ENCODE peak calls at places on chromosomes 7 and 10, in four cellular contexts. One of them, this sample, is unnamed.

GRCh38 chr10:10785627-10786333 is 231.9 kb upstream of the CELF2 start:
- DNase-seq in left lobe of liver: no peak
- DNase-seq in NCI-H187: no peak
- DNase-seq in KG1: no peak
- DNase-seq in this sample: no peak

GRCh38 chr10:62058476-62058875 is 157.0 kb downstream of the ARID5B start:
- DNase-seq in left lobe of liver: no peak
- DNase-seq in NCI-H187: no peak
- DNase-seq in KG1: no peak
- DNase-seq in this sample: no peak

GRCh38 chr10:11610855-11611247 is 599 bp downstream of the USP6NL start:
- DNase-seq in left lobe of liver: peak
- DNase-seq in NCI-H187: no peak
- DNase-seq in KG1: no peak
- DNase-seq in this sample: no peak

GRCh38 chr7:106347229-106347833 is 62.5 kb upstream of the NAMPT start:
- DNase-seq in left lobe of liver: no peak
- DNase-seq in NCI-H187: no peak
- DNase-seq in KG1: no peak
- DNase-seq in this sample: no peak

GRCh38 chr10:109914966-109915365 is 8.3 kb downstream of the XPNPEP1 start:
- DNase-seq in left lobe of liver: no peak
- DNase-seq in NCI-H187: no peak
- DNase-seq in KG1: peak
- DNase-seq in this sample: no peak

GRCh38 chr7:15686209-15686956 is at the start of gene MEOX2:
- DNase-seq in left lobe of liver: peak
- DNase-seq in NCI-H187: no peak
- DNase-seq in KG1: no peak
- DNase-seq in this sample: no peak

GRCh38 chr7:121803041-121803440 is 69.9 kb upstream of the PTPRZ1 start:
- DNase-seq in left lobe of liver: no peak
- DNase-seq in NCI-H187: no peak
- DNase-seq in KG1: no peak
- DNase-seq in this sample: no peak

GRCh38 chr7:17802056-17802455 is 138.2 kb downstream of the SNX13 start:
- DNase-seq in left lobe of liver: no peak
- DNase-seq in NCI-H187: no peak
- DNase-seq in KG1: no peak
- DNase-seq in this sample: no peak

GRCh38 chr10:5462841-5463293 is 36.5 kb downstream of the CALML5 start:
- DNase-seq in left lobe of liver: no peak
- DNase-seq in NCI-H187: no peak
- DNase-seq in KG1: no peak
- DNase-seq in this sample: no peak

GRCh38 chr10:110260746-110261477 is 43.8 kb downstream of the SMNDC1 start:
- DNase-seq in left lobe of liver: no peak
- DNase-seq in NCI-H187: no peak
- DNase-seq in KG1: no peak
- DNase-seq in this sample: no peak

GRCh38 chr7:47852330-47853245 is 95.7 kb downstream of the PKD1L1 start:
- DNase-seq in left lobe of liver: no peak
- DNase-seq in NCI-H187: no peak
- DNase-seq in KG1: no peak
- DNase-seq in this sample: no peak

GRCh38 chr10:123156091-123156490 is 1.9 kb downstream of the BUB3 start:
- DNase-seq in left lobe of liver: no peak
- DNase-seq in NCI-H187: no peak
- DNase-seq in KG1: no peak
- DNase-seq in this sample: no peak

GRCh38 chr10:101682172-101682825 is 12.7 kb downstream of the FBXW4 start:
- DNase-seq in left lobe of liver: no peak
- DNase-seq in NCI-H187: no peak
- DNase-seq in KG1: no peak
- DNase-seq in this sample: no peak

GRCh38 chr10:74898201-74898976 is 72.0 kb downstream of the KAT6B start:
- DNase-seq in left lobe of liver: no peak
- DNase-seq in NCI-H187: no peak
- DNase-seq in KG1: no peak
- DNase-seq in this sample: no peak

GRCh38 chr10:114632869-114633715 is 25.0 kb downstream of the ABLIM1 start:
- DNase-seq in left lobe of liver: peak
- DNase-seq in NCI-H187: no peak
- DNase-seq in KG1: no peak
- DNase-seq in this sample: no peak

GRCh38 chr7:147400926-147401325 is 1189.6 kb upstream of the C7orf33 start:
- DNase-seq in left lobe of liver: no peak
- DNase-seq in NCI-H187: no peak
- DNase-seq in KG1: no peak
- DNase-seq in this sample: no peak

GRCh38 chr7:134527979-134528371 is 608 bp downstream of the AKR1B10 start:
- DNase-seq in left lobe of liver: no peak
- DNase-seq in NCI-H187: peak
- DNase-seq in KG1: no peak
- DNase-seq in this sample: peak

GRCh38 chr7:79461660-79462059 is 8.2 kb upstream of the MAGI2 start:
- DNase-seq in left lobe of liver: no peak
- DNase-seq in NCI-H187: no peak
- DNase-seq in KG1: no peak
- DNase-seq in this sample: no peak

GRCh38 chr10:89086801-89087513 is 96.4 kb downstream of the FAS start:
- DNase-seq in left lobe of liver: no peak
- DNase-seq in NCI-H187: no peak
- DNase-seq in KG1: no peak
- DNase-seq in this sample: no peak

GRCh38 chr10:3435671-3436070 is 263.1 kb upstream of the PITRM1 start:
- DNase-seq in left lobe of liver: no peak
- DNase-seq in NCI-H187: no peak
- DNase-seq in KG1: no peak
- DNase-seq in this sample: no peak

GRCh38 chr7:139671967-139672366 is 105.8 kb downstream of the HIPK2 start:
- DNase-seq in left lobe of liver: no peak
- DNase-seq in NCI-H187: no peak
- DNase-seq in KG1: no peak
- DNase-seq in this sample: no peak

GRCh38 chr7:8214162-8214897 is 47.6 kb downstream of the ICA1 start:
- DNase-seq in left lobe of liver: no peak
- DNase-seq in NCI-H187: no peak
- DNase-seq in KG1: no peak
- DNase-seq in this sample: no peak

GRCh38 chr7:1894313-1894900 is 224.3 kb downstream of the ELFN1 start:
- DNase-seq in left lobe of liver: no peak
- DNase-seq in NCI-H187: no peak
- DNase-seq in KG1: no peak
- DNase-seq in this sample: no peak

GRCh38 chr7:36794689-36795088 is 70.4 kb upstream of the AOAH start:
- DNase-seq in left lobe of liver: no peak
- DNase-seq in NCI-H187: no peak
- DNase-seq in KG1: no peak
- DNase-seq in this sample: no peak

GRCh38 chr10:51214207-51214896 is 140.1 kb downstream of the PRKG1 start:
- DNase-seq in left lobe of liver: no peak
- DNase-seq in NCI-H187: no peak
- DNase-seq in KG1: no peak
- DNase-seq in this sample: no peak

GRCh38 chr7:133709036-133709880 is 417.9 kb upstream of the LRGUK start:
- DNase-seq in left lobe of liver: no peak
- DNase-seq in NCI-H187: no peak
- DNase-seq in KG1: no peak
- DNase-seq in this sample: no peak

GRCh38 chr7:115951547-115951946 is 79.0 kb downstream of the TFEC start:
- DNase-seq in left lobe of liver: no peak
- DNase-seq in NCI-H187: no peak
- DNase-seq in KG1: no peak
- DNase-seq in this sample: no peak

GRCh38 chr7:116528008-116528789 is 3.4 kb downstream of the CAV1 start:
- DNase-seq in left lobe of liver: no peak
- DNase-seq in NCI-H187: no peak
- DNase-seq in KG1: no peak
- DNase-seq in this sample: no peak

GRCh38 chr7:151790826-151791379 is 86.0 kb downstream of the PRKAG2 start:
- DNase-seq in left lobe of liver: no peak
- DNase-seq in NCI-H187: no peak
- DNase-seq in KG1: no peak
- DNase-seq in this sample: no peak

GRCh38 chr7:27263781-27264180 is 21.2 kb downstream of the EVX1 start:
- DNase-seq in left lobe of liver: no peak
- DNase-seq in NCI-H187: no peak
- DNase-seq in KG1: no peak
- DNase-seq in this sample: no peak

GRCh38 chr7:20393021-20394015 is 62.6 kb downstream of the ITGB8 start:
- DNase-seq in left lobe of liver: no peak
- DNase-seq in NCI-H187: no peak
- DNase-seq in KG1: no peak
- DNase-seq in this sample: no peak

GRCh38 chr7:1558841-1559625 is 3.0 kb upstream of the TMEM184A start:
- DNase-seq in left lobe of liver: no peak
- DNase-seq in NCI-H187: no peak
- DNase-seq in KG1: no peak
- DNase-seq in this sample: no peak

GRCh38 chr7:111765936-111766643 is 203.8 kb upstream of the IMMP2L start:
- DNase-seq in left lobe of liver: peak
- DNase-seq in NCI-H187: no peak
- DNase-seq in KG1: no peak
- DNase-seq in this sample: no peak

GRCh38 chr7:117395743-117396142 is 31.6 kb downstream of the ASZ1 start:
- DNase-seq in left lobe of liver: no peak
- DNase-seq in NCI-H187: no peak
- DNase-seq in KG1: no peak
- DNase-seq in this sample: no peak

This sample was measured in NCI-H2107.